ENCODE peak calls at places on chromosomes 13 and 19, in nine cellular contexts. One of them, this sample, is unnamed. For H3K4me1, the result is how much of the 10 kb centered on the place peaks cover.

GRCh38 chr19:17517898-17518297 is 6.4 kb downstream of the PGLS start:
- DNase-seq in RWPE2: no peak
- DNase-seq in cardiac muscle cell: no peak
- DNase-seq in CD8-positive, alpha-beta T cell: no peak
- DNase-seq in pancreas: no peak
- DNase-seq in breast epithelium: no peak
- DNase-seq in effector memory CD4-positive, alpha-beta T cell: no peak
- DNase-seq in H9: no peak
- DNase-seq in mesendoderm: no peak
- DNase-seq in this sample: no peak

GRCh38 chr19:10929402-10929794 is 787 bp downstream of the TIMM29 start:
- DNase-seq in RWPE2: no peak
- DNase-seq in cardiac muscle cell: no peak
- DNase-seq in CD8-positive, alpha-beta T cell: no peak
- DNase-seq in pancreas: no peak
- DNase-seq in breast epithelium: no peak
- DNase-seq in effector memory CD4-positive, alpha-beta T cell: no peak
- DNase-seq in H9: no peak
- DNase-seq in mesendoderm: peak
- DNase-seq in this sample: peak

GRCh38 chr13:87778128-87778527 is 107.0 kb downstream of the SLITRK5 start:
- DNase-seq in RWPE2: no peak
- DNase-seq in cardiac muscle cell: no peak
- DNase-seq in CD8-positive, alpha-beta T cell: no peak
- DNase-seq in pancreas: no peak
- DNase-seq in breast epithelium: no peak
- DNase-seq in effector memory CD4-positive, alpha-beta T cell: no peak
- DNase-seq in H9: no peak
- DNase-seq in mesendoderm: no peak
- DNase-seq in this sample: no peak

GRCh38 chr13:114010401-114011101 is 36.7 kb upstream of the C13orf46 start:
- DNase-seq in RWPE2: peak
- DNase-seq in cardiac muscle cell: no peak
- DNase-seq in CD8-positive, alpha-beta T cell: no peak
- DNase-seq in pancreas: no peak
- DNase-seq in breast epithelium: no peak
- DNase-seq in effector memory CD4-positive, alpha-beta T cell: no peak
- DNase-seq in H9: no peak
- DNase-seq in mesendoderm: no peak
- DNase-seq in this sample: no peak

GRCh38 chr13:104571161-104571889 is 1505.1 kb upstream of the SLC10A2 start:
- DNase-seq in RWPE2: no peak
- DNase-seq in cardiac muscle cell: peak
- DNase-seq in CD8-positive, alpha-beta T cell: no peak
- DNase-seq in pancreas: peak
- DNase-seq in breast epithelium: no peak
- DNase-seq in effector memory CD4-positive, alpha-beta T cell: no peak
- DNase-seq in H9: peak
- DNase-seq in mesendoderm: peak
- DNase-seq in this sample: no peak

GRCh38 chr13:72126424-72126823 is 259.4 kb upstream of the DACH1 start:
- DNase-seq in RWPE2: no peak
- DNase-seq in cardiac muscle cell: no peak
- DNase-seq in CD8-positive, alpha-beta T cell: no peak
- DNase-seq in pancreas: no peak
- DNase-seq in breast epithelium: no peak
- DNase-seq in effector memory CD4-positive, alpha-beta T cell: no peak
- DNase-seq in H9: no peak
- DNase-seq in mesendoderm: no peak
- DNase-seq in this sample: no peak

GRCh38 chr19:47381653-47382279 is 32.7 kb downstream of the DHX34 start:
- DNase-seq in RWPE2: no peak
- DNase-seq in cardiac muscle cell: no peak
- DNase-seq in CD8-positive, alpha-beta T cell: no peak
- DNase-seq in pancreas: no peak
- DNase-seq in breast epithelium: no peak
- DNase-seq in effector memory CD4-positive, alpha-beta T cell: no peak
- DNase-seq in H9: no peak
- DNase-seq in mesendoderm: no peak
- DNase-seq in this sample: peak

GRCh38 chr13:38967446-38967845 is 23.2 kb downstream of the STOML3 start:
- DNase-seq in RWPE2: no peak
- DNase-seq in cardiac muscle cell: no peak
- DNase-seq in CD8-positive, alpha-beta T cell: no peak
- DNase-seq in pancreas: no peak
- DNase-seq in breast epithelium: no peak
- DNase-seq in effector memory CD4-positive, alpha-beta T cell: no peak
- DNase-seq in H9: no peak
- DNase-seq in mesendoderm: no peak
- DNase-seq in this sample: no peak

GRCh38 chr13:25170554-25171107 is 1.5 kb downstream of the AMER2 start:
- DNase-seq in RWPE2: no peak
- DNase-seq in cardiac muscle cell: peak
- DNase-seq in CD8-positive, alpha-beta T cell: no peak
- DNase-seq in pancreas: no peak
- DNase-seq in breast epithelium: no peak
- DNase-seq in effector memory CD4-positive, alpha-beta T cell: no peak
- DNase-seq in H9: no peak
- DNase-seq in mesendoderm: peak
- DNase-seq in this sample: no peak

GRCh38 chr13:111575719-111576118 is 255.3 kb downstream of the TEX29 start:
- DNase-seq in RWPE2: no peak
- DNase-seq in cardiac muscle cell: no peak
- DNase-seq in CD8-positive, alpha-beta T cell: no peak
- DNase-seq in pancreas: no peak
- DNase-seq in breast epithelium: no peak
- DNase-seq in effector memory CD4-positive, alpha-beta T cell: no peak
- DNase-seq in H9: no peak
- DNase-seq in mesendoderm: no peak
- DNase-seq in this sample: no peak

GRCh38 chr19:54045771-54046170 is 17.9 kb downstream of the VSTM1 start:
- DNase-seq in RWPE2: no peak
- DNase-seq in cardiac muscle cell: no peak
- DNase-seq in CD8-positive, alpha-beta T cell: no peak
- DNase-seq in pancreas: no peak
- DNase-seq in breast epithelium: no peak
- DNase-seq in effector memory CD4-positive, alpha-beta T cell: no peak
- DNase-seq in H9: no peak
- DNase-seq in mesendoderm: no peak
- DNase-seq in this sample: no peak

GRCh38 chr13:102017248-102017647 is 384.6 kb downstream of the FGF14 start:
- DNase-seq in RWPE2: no peak
- DNase-seq in cardiac muscle cell: no peak
- DNase-seq in CD8-positive, alpha-beta T cell: no peak
- DNase-seq in pancreas: no peak
- DNase-seq in breast epithelium: no peak
- DNase-seq in effector memory CD4-positive, alpha-beta T cell: no peak
- DNase-seq in H9: no peak
- DNase-seq in mesendoderm: peak
- DNase-seq in this sample: no peak

GRCh38 chr19:6800991-6801396 is 28.5 kb downstream of the VAV1 start:
- DNase-seq in RWPE2: peak
- DNase-seq in cardiac muscle cell: no peak
- DNase-seq in CD8-positive, alpha-beta T cell: no peak
- DNase-seq in pancreas: no peak
- DNase-seq in breast epithelium: no peak
- DNase-seq in effector memory CD4-positive, alpha-beta T cell: no peak
- DNase-seq in H9: peak
- DNase-seq in mesendoderm: peak
- DNase-seq in this sample: no peak

GRCh38 chr19:33403221-33403972 is 29.9 kb downstream of the CEBPG start:
- DNase-seq in RWPE2: peak
- DNase-seq in cardiac muscle cell: no peak
- DNase-seq in CD8-positive, alpha-beta T cell: no peak
- DNase-seq in pancreas: no peak
- DNase-seq in breast epithelium: peak
- DNase-seq in effector memory CD4-positive, alpha-beta T cell: no peak
- DNase-seq in H9: no peak
- DNase-seq in mesendoderm: no peak
- DNase-seq in this sample: peak

GRCh38 chr13:27917121-27917947 is 2.5 kb upstream of the PDX1 start:
- DNase-seq in RWPE2: no peak
- DNase-seq in cardiac muscle cell: no peak
- DNase-seq in CD8-positive, alpha-beta T cell: no peak
- DNase-seq in pancreas: no peak
- DNase-seq in breast epithelium: no peak
- DNase-seq in effector memory CD4-positive, alpha-beta T cell: no peak
- DNase-seq in H9: peak
- DNase-seq in mesendoderm: no peak
- DNase-seq in this sample: no peak

GRCh38 chr19:36225219-36225892 is 10.4 kb downstream of the ZNF146 start:
- DNase-seq in RWPE2: no peak
- DNase-seq in cardiac muscle cell: no peak
- DNase-seq in CD8-positive, alpha-beta T cell: no peak
- DNase-seq in pancreas: no peak
- DNase-seq in breast epithelium: no peak
- DNase-seq in effector memory CD4-positive, alpha-beta T cell: no peak
- DNase-seq in H9: no peak
- DNase-seq in mesendoderm: no peak
- DNase-seq in this sample: no peak

DNA sequence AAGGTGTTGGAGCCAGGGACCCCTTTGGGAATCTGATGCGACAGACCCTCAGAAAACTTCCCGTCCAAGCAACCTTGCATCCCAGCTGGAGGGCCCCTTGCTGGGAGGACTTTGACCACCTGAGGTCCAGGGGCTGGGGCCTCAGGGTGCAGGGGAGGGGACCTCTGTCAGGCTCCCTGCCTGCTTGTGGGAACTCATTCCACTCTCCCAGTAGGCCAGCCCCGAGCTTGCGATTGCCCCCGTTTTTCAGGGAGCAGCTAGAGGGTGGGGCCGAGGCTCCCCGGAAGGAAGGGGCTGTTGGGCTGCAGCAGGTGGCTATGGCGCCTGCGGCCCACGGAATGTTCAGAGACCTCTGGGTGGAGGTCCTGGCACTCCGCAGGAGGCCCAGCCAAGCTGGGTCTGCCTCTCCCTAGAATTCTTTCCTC is 2.8 kb downstream of the GNA11 start:
- DNase-seq in RWPE2: no peak
- DNase-seq in cardiac muscle cell: no peak
- DNase-seq in CD8-positive, alpha-beta T cell: no peak
- DNase-seq in pancreas: no peak
- DNase-seq in breast epithelium: no peak
- DNase-seq in effector memory CD4-positive, alpha-beta T cell: no peak
- DNase-seq in H9: no peak
- DNase-seq in mesendoderm: no peak
- DNase-seq in this sample: no peak
- H3K4me1 ChIP-seq in RWPE2: under half
- H3K4me1 ChIP-seq in cardiac muscle cell: under half
- H3K4me1 ChIP-seq in CD8-positive, alpha-beta T cell: under half
- H3K4me1 ChIP-seq in pancreas: under half
- H3K4me1 ChIP-seq in breast epithelium: under half
- H3K4me1 ChIP-seq in effector memory CD4-positive, alpha-beta T cell: under half
- H3K4me1 ChIP-seq in H9: under half
- H3K4me1 ChIP-seq in mesendoderm: under half
- H3K4me1 ChIP-seq in this sample: under half

GRCh38 chr19:39370735-39371134 is 20.2 kb downstream of the PAF1 start:
- DNase-seq in RWPE2: no peak
- DNase-seq in cardiac muscle cell: no peak
- DNase-seq in CD8-positive, alpha-beta T cell: no peak
- DNase-seq in pancreas: no peak
- DNase-seq in breast epithelium: no peak
- DNase-seq in effector memory CD4-positive, alpha-beta T cell: no peak
- DNase-seq in H9: no peak
- DNase-seq in mesendoderm: no peak
- DNase-seq in this sample: no peak
- H3K27ac ChIP-seq in RWPE2: no peak
- H3K27ac ChIP-seq in cardiac muscle cell: no peak
- H3K27ac ChIP-seq in CD8-positive, alpha-beta T cell: no peak
- H3K27ac ChIP-seq in pancreas: no peak
- H3K27ac ChIP-seq in breast epithelium: peak
- H3K27ac ChIP-seq in effector memory CD4-positive, alpha-beta T cell: no peak
- H3K27ac ChIP-seq in H9: no peak
- H3K27ac ChIP-seq in mesendoderm: no peak
- H3K27ac ChIP-seq in this sample: no peak

GRCh38 chr19:50509366-50509765 is 1.6 kb downstream of the JOSD2 start:
- DNase-seq in RWPE2: no peak
- DNase-seq in cardiac muscle cell: no peak
- DNase-seq in CD8-positive, alpha-beta T cell: no peak
- DNase-seq in pancreas: peak
- DNase-seq in breast epithelium: no peak
- DNase-seq in effector memory CD4-positive, alpha-beta T cell: no peak
- DNase-seq in H9: no peak
- DNase-seq in mesendoderm: no peak
- DNase-seq in this sample: peak
- H3K4me1 ChIP-seq in RWPE2: under half
- H3K4me1 ChIP-seq in cardiac muscle cell: under half
- H3K4me1 ChIP-seq in CD8-positive, alpha-beta T cell: under half
- H3K4me1 ChIP-seq in pancreas: under half
- H3K4me1 ChIP-seq in breast epithelium: under half
- H3K4me1 ChIP-seq in effector memory CD4-positive, alpha-beta T cell: under half
- H3K4me1 ChIP-seq in H9: under half
- H3K4me1 ChIP-seq in mesendoderm: under half
- H3K4me1 ChIP-seq in this sample: under half

GRCh38 chr19:50197348-50197747 is 6.1 kb upstream of the MYH14 start:
- DNase-seq in RWPE2: no peak
- DNase-seq in cardiac muscle cell: no peak
- DNase-seq in CD8-positive, alpha-beta T cell: no peak
- DNase-seq in pancreas: no peak
- DNase-seq in breast epithelium: no peak
- DNase-seq in effector memory CD4-positive, alpha-beta T cell: no peak
- DNase-seq in H9: no peak
- DNase-seq in mesendoderm: no peak
- DNase-seq in this sample: no peak

GRCh38 chr19:50202399-50202798 is 1.0 kb upstream of the MYH14 start:
- DNase-seq in RWPE2: no peak
- DNase-seq in cardiac muscle cell: no peak
- DNase-seq in CD8-positive, alpha-beta T cell: no peak
- DNase-seq in pancreas: no peak
- DNase-seq in breast epithelium: no peak
- DNase-seq in effector memory CD4-positive, alpha-beta T cell: no peak
- DNase-seq in H9: no peak
- DNase-seq in mesendoderm: no peak
- DNase-seq in this sample: no peak

GRCh38 chr19:50196322-50196932 is 7.0 kb upstream of the MYH14 start:
- DNase-seq in RWPE2: no peak
- DNase-seq in cardiac muscle cell: no peak
- DNase-seq in CD8-positive, alpha-beta T cell: no peak
- DNase-seq in pancreas: no peak
- DNase-seq in breast epithelium: no peak
- DNase-seq in effector memory CD4-positive, alpha-beta T cell: no peak
- DNase-seq in H9: no peak
- DNase-seq in mesendoderm: no peak
- DNase-seq in this sample: no peak

GRCh38 chr19:50198431-50199253 is 4.8 kb upstream of the MYH14 start:
- DNase-seq in RWPE2: no peak
- DNase-seq in cardiac muscle cell: no peak
- DNase-seq in CD8-positive, alpha-beta T cell: no peak
- DNase-seq in pancreas: no peak
- DNase-seq in breast epithelium: no peak
- DNase-seq in effector memory CD4-positive, alpha-beta T cell: no peak
- DNase-seq in H9: no peak
- DNase-seq in mesendoderm: no peak
- DNase-seq in this sample: no peak

DNA sequence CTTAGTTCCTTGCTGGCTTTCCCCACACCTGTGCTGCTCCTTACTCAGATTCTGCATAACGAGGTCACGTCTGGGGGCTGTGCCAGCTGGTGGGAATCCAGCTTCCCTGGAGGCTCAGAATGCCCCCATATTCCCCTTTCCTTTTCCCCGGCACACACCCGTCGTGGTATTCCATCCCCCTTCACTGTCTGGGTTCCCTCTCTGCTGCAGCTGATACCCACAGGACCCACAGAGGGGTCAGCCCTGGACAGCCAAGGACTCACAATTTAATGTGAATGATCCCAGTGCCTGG is 4.2 kb upstream of the MYH14 start:
- DNase-seq in RWPE2: no peak
- DNase-seq in cardiac muscle cell: no peak
- DNase-seq in CD8-positive, alpha-beta T cell: no peak
- DNase-seq in pancreas: peak
- DNase-seq in breast epithelium: no peak
- DNase-seq in effector memory CD4-positive, alpha-beta T cell: no peak
- DNase-seq in H9: no peak
- DNase-seq in mesendoderm: no peak
- DNase-seq in this sample: no peak
- H3K27ac ChIP-seq in RWPE2: no peak
- H3K27ac ChIP-seq in cardiac muscle cell: no peak
- H3K27ac ChIP-seq in CD8-positive, alpha-beta T cell: no peak
- H3K27ac ChIP-seq in pancreas: no peak
- H3K27ac ChIP-seq in breast epithelium: no peak
- H3K27ac ChIP-seq in effector memory CD4-positive, alpha-beta T cell: no peak
- H3K27ac ChIP-seq in H9: no peak
- H3K27ac ChIP-seq in mesendoderm: no peak
- H3K27ac ChIP-seq in this sample: no peak

This sample was measured in left lung.